ENCODE peak calls at places on chromosome 18, in four cellular contexts. Q, T, Y and K are unnamed samples.
A peak's percentile ranks its signal among the peaks of the same experiment; 100 is the strongest.

GRCh38 chr18:54883816-54884604 is 55.7 kb downstream of the RAB27B start:
- DNase-seq in T (no peak), Y (no peak), Q (no peak), K (no peak)

GRCh38 chr18:9188359-9189231 is 52.0 kb downstream of the ANKRD12 start:
- DNase-seq in Q (no peak), T (no peak), Y (no peak), K (no peak)

GRCh38 chr18:24490545-24490944 is 30.1 kb downstream of the HRH4 start:
- DNase-seq in Y (no peak), T (no peak), Q (no peak), K (no peak)

GRCh38 chr18:67260841-67261240 is 255.7 kb downstream of the DSEL start:
- DNase-seq in T (no peak), Q (no peak), Y (no peak), K (no peak)

GRCh38 chr18:31297248-31297647 is 20.7 kb upstream of the DSG1 start:
- DNase-seq in T (no peak), Q (no peak), Y (no peak), K (no peak)

GRCh38 chr18:12839526-12840196 is 44.4 kb downstream of the PTPN2 start:
- DNase-seq in Y (no peak), T (peak; percentile 42), Q (no peak), K (no peak)

GRCh38 chr18:54444309-54444914 is 86.7 kb downstream of the C18orf54 start:
- DNase-seq in T (peak; percentile 40), Q (peak; percentile 58), Y (peak; percentile 13), K (no peak)

GRCh38 chr18:12307871-12308385 is at the start of gene TUBB6:
- DNase-seq in Y (peak; percentile 85), T (no peak), Q (peak; percentile 62), K (peak; percentile 84)

DNA sequence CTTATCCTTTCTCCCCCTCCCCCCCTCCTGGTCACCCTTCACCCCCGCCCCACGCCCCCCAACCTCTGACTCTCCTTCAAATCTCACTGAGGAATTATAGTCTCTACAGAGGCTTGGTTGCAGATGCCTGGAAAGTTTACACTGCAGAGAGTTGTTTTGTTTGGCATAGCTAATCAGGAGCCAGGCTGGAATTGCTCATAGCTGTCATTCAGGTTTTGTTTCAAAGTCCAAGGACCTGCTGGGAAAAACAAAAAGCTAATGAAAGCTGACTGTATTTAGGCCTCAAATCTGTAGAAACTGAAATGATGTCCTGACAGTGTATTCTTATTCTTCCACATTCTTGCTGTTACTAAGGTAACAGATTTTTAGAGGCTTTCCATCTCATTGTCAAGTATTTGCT is 22.6 kb downstream of the GREB1L start:
- DNase-seq in Y (no peak), Q (peak; percentile 14), T (no peak), K (no peak)
- H3K4me1 ChIP-seq in Y (no peaks in the 10 kb centered on the region), Q (peaks cover 11% of the 10 kb centered on the region), T (no peaks in the 10 kb centered on the region), K (no peaks in the 10 kb centered on the region)

GRCh38 chr18:79517322-79517721 is 121.6 kb downstream of the NFATC1 start:
- DNase-seq in T (peak; percentile 40), Q (no peak), Y (no peak), K (peak; percentile 40)
- H3K4me1 ChIP-seq in T (peaks cover 69% of the 10 kb centered on the region), Q (no peaks in the 10 kb centered on the region), Y (peaks cover 24% of the 10 kb centered on the region), K (no peaks in the 10 kb centered on the region)

DNA sequence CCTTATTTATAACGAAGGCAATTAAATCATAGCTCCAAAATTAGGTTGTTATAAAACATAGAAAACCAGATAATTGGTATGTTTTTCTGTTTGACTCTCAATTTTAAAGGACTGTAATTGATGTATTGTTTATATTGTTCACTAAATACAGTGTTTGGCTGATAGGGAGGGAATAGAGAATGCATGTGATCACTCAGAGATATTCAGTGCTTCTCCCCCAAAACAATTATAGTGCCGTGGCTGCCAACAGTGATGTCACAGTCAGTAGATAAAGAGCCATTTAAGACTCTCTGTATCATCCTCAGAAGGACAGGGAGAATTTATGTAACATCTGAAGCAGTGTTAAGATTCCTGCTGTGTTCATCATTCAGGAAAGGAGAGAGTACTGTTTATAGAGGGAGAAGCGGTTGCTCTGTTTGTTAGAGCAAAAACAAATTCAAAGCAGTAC is 69.6 kb downstream of the PHLPP1 start:
- DNase-seq in Y (peak; percentile 21), Q (no peak), T (no peak), K (no peak)
- H3K4me1 ChIP-seq in Y (peaks cover 30% of the 10 kb centered on the region), Q (peaks cover 17% of the 10 kb centered on the region), T (no peaks in the 10 kb centered on the region), K (no peaks in the 10 kb centered on the region)

DNA sequence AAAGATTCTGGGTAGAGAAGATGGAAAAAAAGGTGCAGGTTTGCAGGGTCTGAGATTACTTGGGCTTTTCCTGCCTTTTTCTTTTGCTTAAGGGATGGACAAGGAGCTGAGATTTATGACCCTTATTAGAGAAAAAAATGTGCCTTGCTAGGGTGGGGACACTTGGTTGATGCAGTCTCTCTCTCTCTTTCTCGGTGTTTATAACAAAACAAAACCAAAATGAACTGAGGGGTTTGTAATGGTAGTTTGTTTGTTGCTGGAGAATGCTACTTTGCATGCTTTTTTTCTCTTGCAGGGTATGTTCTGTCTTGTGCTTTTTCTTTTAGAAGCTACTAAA is 300 bp downstream of the ZNF532 start:
- DNase-seq in T (no peak), Y (no peak), Q (no peak), K (no peak)
- H3K4me1 ChIP-seq in T (peaks cover 31% of the 10 kb centered on the region), Y (peaks cover 74% of the 10 kb centered on the region), Q (peaks cover 14% of the 10 kb centered on the region), K (peaks cover 2% of the 10 kb centered on the region)

GRCh38 chr18:62723666-62724281 is 8.4 kb downstream of the PHLPP1 start:
- DNase-seq in Q (no peak), T (no peak), Y (no peak), K (no peak)
- H3K4me1 ChIP-seq in Q (peaks cover 37% of the 10 kb centered on the region), T (peaks cover 26% of the 10 kb centered on the region), Y (peaks cover 56% of the 10 kb centered on the region), K (peaks cover 7% of the 10 kb centered on the region)